ENCODE peak calls at places on chromosomes 1 and 21, in six cellular contexts. D is cortex of kidney; N is hepatic stellate cell; R is pulmonary artery endothelial cell; S is lung microvascular endothelial cell; X is CD8-positive, alpha-beta memory T cell. E is an unnamed sample.

GRCh38 chr1:11700655-11701467 is 9.4 kb downstream of the DRAXIN start:
- DNase-seq in X (no peak), R (no peak), N (no peak), D (no peak), S (no peak), E (no peak)

GRCh38 chr21:38325216-38325615 is 68.4 kb downstream of the KCNJ15 start:
- DNase-seq in S (no peak), X (no peak), R (no peak), D (no peak), N (no peak), E (no peak)

GRCh38 chr1:21175670-21176581 is 771 bp downstream of the EIF4G3 start:
- DNase-seq in X (peak), N (peak), R (no peak), D (no peak), S (peak), E (no peak)

GRCh38 chr1:217273866-217274265 is 357.0 kb downstream of the GPATCH2 start:
- DNase-seq in X (no peak), N (no peak), S (no peak), R (no peak), D (no peak), E (peak)

GRCh38 chr1:27724961-27725373 is 794 bp upstream of the FAM76A start:
- DNase-seq in N (no peak), D (no peak), S (peak), X (no peak), R (no peak), E (peak)

GRCh38 chr1:182050481-182051438 is 10.8 kb downstream of the ZNF648 start:
- DNase-seq in S (no peak), N (no peak), X (no peak), R (no peak), D (no peak), E (no peak)

GRCh38 chr1:85445906-85446305 is 19.1 kb downstream of the DDAH1 start:
- DNase-seq in R (no peak), D (no peak), X (no peak), N (no peak), S (no peak), E (peak)

GRCh38 chr1:73930293-73930692 is 267.7 kb downstream of the LRRIQ3 start:
- DNase-seq in X (no peak), R (no peak), N (no peak), D (no peak), S (no peak), E (no peak)

GRCh38 chr21:37372127-37372731 is 5.7 kb downstream of the DYRK1A start:
- DNase-seq in S (no peak), R (no peak), X (no peak), D (no peak), N (no peak), E (no peak)

GRCh38 chr1:102586022-102586421 is 522.3 kb downstream of the COL11A1 start:
- DNase-seq in S (no peak), X (no peak), N (no peak), D (no peak), R (no peak), E (no peak)

GRCh38 chr21:29320021-29320420 is 21.3 kb downstream of the BACH1 start:
- DNase-seq in X (no peak), S (no peak), D (no peak), R (no peak), N (no peak), E (no peak)

GRCh38 chr1:176211395-176212165 is 4.5 kb upstream of the COP1 start:
- DNase-seq in X (no peak), D (no peak), N (no peak), R (no peak), S (no peak), E (no peak)

GRCh38 chr1:17780916-17781315 is 25.8 kb downstream of the ACTL8 start:
- DNase-seq in D (no peak), X (no peak), R (no peak), N (no peak), S (no peak), E (no peak)

GRCh38 chr1:77817368-77818209 is 38.1 kb downstream of the MIGA1 start:
- DNase-seq in R (no peak), X (no peak), S (no peak), D (no peak), N (no peak), E (peak)

GRCh38 chr1:152003846-152004442 is 10.3 kb upstream of the S100A10 start:
- DNase-seq in N (no peak), D (no peak), X (no peak), S (no peak), R (no peak), E (no peak)

GRCh38 chr1:54220004-54220811 is 20.2 kb downstream of the MRPL37 start:
- DNase-seq in S (peak), N (peak), R (no peak), D (no peak), X (no peak), E (peak)

GRCh38 chr1:54681396-54681795 is 34.3 kb upstream of the TTC4 start:
- DNase-seq in N (no peak), S (peak), D (no peak), X (no peak), R (no peak), E (no peak)

GRCh38 chr1:150973258-150973825 is 1.3 kb downstream of the CERS2 start:
- DNase-seq in S (peak), X (peak), R (no peak), D (no peak), N (peak), E (no peak)

GRCh38 chr1:234554478-234555311 is 55.3 kb downstream of the IRF2BP2 start:
- DNase-seq in D (no peak), X (no peak), R (no peak), S (no peak), N (no peak), E (peak)

GRCh38 chr21:45869121-45870007 is 112.2 kb upstream of the COL6A1 start:
- DNase-seq in R (no peak), N (peak), X (peak), D (no peak), S (no peak), E (peak)

GRCh38 chr1:54728027-54728426 is 12.4 kb downstream of the TTC4 start:
- DNase-seq in D (no peak), X (no peak), S (peak), R (no peak), N (no peak), E (peak)

GRCh38 chr1:87718241-87718950 is 389.7 kb downstream of the LMO4 start:
- DNase-seq in S (no peak), D (no peak), N (no peak), X (no peak), R (no peak), E (no peak)

GRCh38 chr1:1982379-1983232 is 21.0 kb downstream of the CFAP74 start:
- DNase-seq in D (no peak), N (no peak), X (no peak), R (no peak), S (no peak), E (no peak)

GRCh38 chr21:46079357-46080170 is 18.3 kb upstream of the COL6A2 start:
- DNase-seq in N (peak), D (no peak), S (no peak), X (peak), R (no peak), E (peak)

GRCh38 chr1:3733603-3734591 is 18.4 kb upstream of the CCDC27 start:
- DNase-seq in R (no peak), N (no peak), X (no peak), D (no peak), S (no peak), E (no peak)

GRCh38 chr1:216310776-216311175 is 112.5 kb downstream of the USH2A start:
- DNase-seq in X (no peak), R (no peak), S (peak), N (peak), D (no peak), E (peak)

GRCh38 chr1:223036479-223036845 is 106.6 kb downstream of the TLR5 start:
- DNase-seq in N (no peak), X (no peak), S (no peak), D (no peak), R (no peak), E (no peak)

GRCh38 chr1:33009561-33009960 is 27.1 kb downstream of the AK2 start:
- DNase-seq in S (no peak), R (no peak), X (no peak), N (no peak), D (no peak), E (no peak)

GRCh38 chr1:183733610-183734219 is 71.2 kb upstream of the RGL1 start:
- DNase-seq in N (no peak), S (no peak), D (no peak), R (no peak), X (no peak), E (no peak)

GRCh38 chr1:222709700-222710153 is 2.6 kb downstream of the AIDA start:
- DNase-seq in N (no peak), S (no peak), D (no peak), X (no peak), R (no peak), E (peak)

GRCh38 chr1:89464008-89464407 is 60.6 kb upstream of the LRRC8B start:
- DNase-seq in D (no peak), R (no peak), X (no peak), S (no peak), N (no peak), E (no peak)

GRCh38 chr1:54284781-54285563 is 85.0 kb downstream of the MRPL37 start:
- DNase-seq in D (no peak), N (no peak), X (no peak), R (no peak), S (no peak), E (no peak)

GRCh38 chr1:29757866-29758763 is 521.8 kb downstream of the PTPRU start:
- DNase-seq in R (no peak), N (no peak), S (no peak), D (no peak), X (no peak), E (no peak)

GRCh38 chr1:200305806-200306205 is 104.0 kb downstream of the ZNF281 start:
- DNase-seq in N (no peak), D (no peak), S (no peak), R (no peak), X (no peak), E (no peak)

GRCh38 chr1:157240495-157241184 is 102.4 kb upstream of the ETV3 start:
- DNase-seq in D (no peak), S (no peak), R (no peak), N (no peak), X (no peak), E (no peak)

E was measured in fibroblast of lung.